ENCODE peak calls at places on chromosomes 1 and 21, in four cellular contexts. W is SJSA1, M is uterus, A is fibroblast of lung. P is an unnamed sample.

GRCh38 chr1:223741861-223742260 is 29.5 kb downstream of the CAPN2 start:
- DNase-seq in W (no peak), M (no peak), A (peak; percentile 84), P (no peak)

GRCh38 chr1:232570007-232570406 is 59.9 kb downstream of the SIPA1L2 start:
- DNase-seq in W (no peak), M (no peak), A (peak; percentile 74), P (no peak)

GRCh38 chr1:231866392-231867331 is 240.1 kb downstream of the DISC1 start:
- DNase-seq in W (peak; percentile 61), M (peak; percentile 28), A (peak; percentile 60), P (peak; percentile 54)

GRCh38 chr1:218400624-218401023 is 55.5 kb downstream of the TGFB2 start:
- DNase-seq in W (no peak), M (no peak), A (no peak), P (no peak)

GRCh38 chr1:56688522-56689026 is 43.5 kb downstream of the PRKAA2 start:
- DNase-seq in W (no peak), M (no peak), A (peak; percentile 89), P (peak; percentile 50)

GRCh38 chr1:44237721-44238457 is 24.6 kb downstream of the DMAP1 start:
- DNase-seq in W (no peak), M (peak; percentile 92), A (peak; percentile 12), P (no peak)

GRCh38 chr1:20212099-20212684 is 25.9 kb upstream of the PLA2G2C start:
- DNase-seq in W (no peak), M (no peak), A (no peak), P (no peak)

GRCh38 chr21:41794600-41794999 is 27.7 kb upstream of the RIPK4 start:
- DNase-seq in W (no peak), M (no peak), A (no peak), P (no peak)

GRCh38 chr1:66275601-66276023 is 258.3 kb upstream of the SGIP1 start:
- DNase-seq in W (no peak), M (no peak), A (no peak), P (no peak)

GRCh38 chr1:85448358-85448757 is 16.6 kb downstream of the DDAH1 start:
- DNase-seq in W (no peak), M (no peak), A (peak; percentile 67), P (no peak)

GRCh38 chr21:16492892-16493291 is 763.1 kb downstream of the USP25 start:
- DNase-seq in W (no peak), M (no peak), A (peak; percentile 51), P (no peak)

GRCh38 chr1:119370748-119371147 is 2.2 kb downstream of the HAO2 start:
- DNase-seq in W (no peak), M (no peak), A (no peak), P (no peak)

GRCh38 chr1:33255347-33256311 is 663 bp upstream of the ZNF362 start:
- DNase-seq in W (peak; percentile 83), M (peak; percentile 66), A (peak; percentile 55), P (peak; percentile 48)

GRCh38 chr1:33424205-33424604 is 6.7 kb downstream of the PHC2 start:
- DNase-seq in W (no peak), M (no peak), A (peak; percentile 73), P (no peak)

GRCh38 chr1:182185822-182186756 is 124.6 kb upstream of the ZNF648 start:
- DNase-seq in W (peak; percentile 53), M (no peak), A (peak; percentile 96), P (peak; percentile 23)

GRCh38 chr1:108817016-108817415 is 39.9 kb downstream of the AKNAD1 start:
- DNase-seq in W (peak; percentile 80), M (no peak), A (peak; percentile 98), P (no peak)

GRCh38 chr1:100528861-100529260 is 9.1 kb upstream of the GPR88 start:
- DNase-seq in W (no peak), M (no peak), A (peak; percentile 84), P (no peak)

GRCh38 chr21:34593423-34593822 is 21.5 kb downstream of the RCAN1 start:
- DNase-seq in W (no peak), M (no peak), A (no peak), P (no peak)

GRCh38 chr1:161843156-161843555 is 77.0 kb downstream of the ATF6 start:
- DNase-seq in W (no peak), M (no peak), A (peak; percentile 73), P (no peak)

GRCh38 chr1:50332941-50333594 is 90.2 kb downstream of the DMRTA2 start:
- DNase-seq in W (no peak), M (no peak), A (peak; percentile 19), P (peak; percentile 33)

GRCh38 chr1:67162954-67163353 is 3.3 kb upstream of the IL23R start:
- DNase-seq in W (no peak), M (no peak), A (peak; percentile 75), P (no peak)

GRCh38 chr1:34113887-34114286 is 51.1 kb downstream of the CSMD2 start:
- DNase-seq in W (no peak), M (no peak), A (no peak), P (peak; percentile 9)

GRCh38 chr21:41867313-41867712 is 11.8 kb downstream of the PRDM15 start:
- DNase-seq in W (no peak), M (no peak), A (no peak), P (no peak)

GRCh38 chr1:44221793-44222192 is 8.5 kb downstream of the DMAP1 start:
- DNase-seq in W (no peak), M (no peak), A (no peak), P (no peak)

GRCh38 chr1:45375104-45376090 is 35.2 kb upstream of the MUTYH start:
- DNase-seq in W (peak; percentile 53), M (no peak), A (no peak), P (no peak)

GRCh38 chr1:43584203-43584602 is 53.5 kb downstream of the PTPRF start:
- DNase-seq in W (no peak), M (no peak), A (no peak), P (no peak)

GRCh38 chr1:66919063-66919462 is 5.6 kb downstream of the DNAI4 start:
- DNase-seq in W (no peak), M (no peak), A (no peak), P (no peak)

GRCh38 chr21:39187141-39187540 is 3.9 kb upstream of the PSMG1 start:
- DNase-seq in W (no peak), M (no peak), A (no peak), P (no peak)

GRCh38 chr21:39610705-39611104 is 2.0 kb upstream of the B3GALT5 start:
- DNase-seq in W (no peak), M (no peak), A (peak; percentile 7), P (peak; percentile 24)

GRCh38 chr1:206604861-206605260 is 7.4 kb downstream of the EIF2D start:
- DNase-seq in W (no peak), M (no peak), A (no peak), P (no peak)

GRCh38 chr1:1290238-1290731 is 10.0 kb downstream of the SCNN1D start:
- DNase-seq in W (peak; percentile 82), M (no peak), A (peak; percentile 27), P (peak; percentile 65)

GRCh38 chr1:156276532-156276931 is 6.1 kb downstream of the SMG5 start:
- DNase-seq in W (no peak), M (no peak), A (no peak), P (no peak)

GRCh38 chr1:226635456-226635941 is 86.9 kb downstream of the STUM start:
- DNase-seq in W (no peak), M (no peak), A (no peak), P (no peak)

GRCh38 chr1:93824869-93825268 is 54.1 kb downstream of the DNTTIP2 start:
- DNase-seq in W (no peak), M (no peak), A (peak; percentile 56), P (no peak)

GRCh38 chr1:201408176-201408814 is 9.2 kb upstream of the LAD1 start:
- DNase-seq in W (peak; percentile 81), M (peak; percentile 60), A (peak; percentile 52), P (peak; percentile 90)

GRCh38 chr1:86137458-86137857 is 19.1 kb downstream of the COL24A1 start:
- DNase-seq in W (no peak), M (no peak), A (peak; percentile 98), P (no peak)

DNA sequence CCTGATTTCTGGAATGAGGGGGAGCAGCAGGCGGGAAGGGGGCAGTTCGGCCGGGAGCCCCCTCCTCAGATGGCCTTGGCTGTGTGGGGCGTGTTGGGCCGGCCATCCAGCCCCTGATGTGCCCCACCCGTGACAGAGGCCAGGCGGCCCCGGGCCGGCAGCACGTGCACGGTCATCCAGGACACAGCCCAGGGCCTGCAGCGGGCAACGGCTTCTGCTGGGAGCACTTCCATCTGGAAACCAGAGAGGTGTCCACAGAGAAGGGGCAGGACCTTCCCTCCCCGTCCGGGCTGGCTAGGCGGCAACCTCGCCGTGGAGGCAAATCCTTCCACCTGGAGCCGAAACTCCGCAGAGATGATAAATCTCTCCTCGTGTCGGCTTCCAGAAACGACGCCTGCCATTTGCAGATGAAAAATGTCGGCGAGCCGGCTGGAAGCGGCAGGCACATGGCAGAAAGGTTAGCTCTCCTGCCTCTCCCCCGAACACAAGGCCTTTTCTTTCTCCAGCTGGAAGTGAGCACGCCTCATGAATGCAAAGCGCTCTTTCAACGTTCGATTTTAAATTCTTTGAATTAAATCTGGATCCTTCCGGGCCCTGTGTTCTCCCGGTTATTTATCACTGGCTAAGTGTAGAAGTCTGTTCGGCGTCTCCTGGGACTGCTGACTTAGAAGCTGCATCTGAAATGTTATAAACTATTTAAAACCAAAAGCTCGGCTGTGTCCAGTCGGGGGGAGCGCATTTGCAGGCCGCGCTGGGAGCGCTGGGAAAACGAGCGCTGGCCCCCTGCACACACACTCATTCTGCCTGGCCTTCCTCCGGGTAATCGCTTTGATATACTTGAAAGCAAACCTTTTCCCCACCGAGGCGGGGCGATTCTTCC is 9.4 kb upstream of the ACTRT2 start:
- DNase-seq in W (no peak), M (no peak), A (no peak), P (no peak)
- H3K4me3 ChIP-seq in W (no peak overlapping the region), M (no peak overlapping the region), A (no peak overlapping the region), P (no peak overlapping the region)

GRCh38 chr1:150577557-150578277 is 1.7 kb downstream of the MCL1 start:
- DNase-seq in W (no peak), M (no peak), A (peak; percentile 34), P (no peak)
- H3K4me1 ChIP-seq in W (peaks cover 49% of the 10 kb centered on the region), M (peaks cover 7% of the 10 kb centered on the region), A (peaks cover 13% of the 10 kb centered on the region), P (peaks cover 42% of the 10 kb centered on the region)

DNA sequence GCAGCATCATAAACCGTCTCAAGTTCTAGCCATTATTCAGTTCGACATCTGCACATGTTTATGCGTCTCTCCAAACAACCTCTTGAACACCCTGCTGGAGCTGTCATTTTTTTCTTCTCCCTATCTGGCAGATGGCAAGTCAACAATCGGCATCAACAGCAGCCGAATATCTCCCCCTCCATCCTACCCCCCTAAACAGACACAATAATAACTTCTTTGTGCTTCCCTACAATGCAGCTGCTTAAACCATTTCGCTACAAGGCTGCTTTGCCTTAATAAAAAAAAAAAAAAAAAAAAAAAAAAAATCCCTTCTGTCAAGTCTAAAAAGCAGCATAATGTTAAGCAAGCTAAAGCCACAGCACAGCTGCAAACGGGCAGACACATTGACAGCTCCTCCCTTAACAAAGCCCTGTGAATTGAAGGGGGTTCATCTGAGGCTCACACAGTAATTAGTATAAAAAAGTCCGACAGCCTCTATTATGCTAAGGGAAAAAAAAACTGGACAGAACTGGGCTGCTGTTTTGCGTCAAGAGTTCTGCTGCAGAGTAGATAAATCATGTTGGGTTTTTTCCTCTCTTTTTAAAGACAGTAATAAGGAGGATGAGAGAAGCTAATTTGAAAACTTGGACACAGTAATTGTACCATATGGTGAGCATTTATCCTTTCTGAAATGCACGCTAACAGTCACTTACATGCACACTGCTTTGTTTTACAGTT is 136.4 kb downstream of the AKT3 start:
- DNase-seq in W (no peak), M (peak; percentile 49), A (peak; percentile 69), P (no peak)
- H3K4me3 ChIP-seq in W (peak overlapping the region; percentile 10), M (no peak overlapping the region), A (no peak overlapping the region), P (no peak overlapping the region)

GRCh38 chr1:248631354-248632041 is 3.4 kb downstream of the OR2T11 start:
- DNase-seq in W (no peak), M (no peak), A (no peak), P (no peak)
- H3K4me1 ChIP-seq in W (no peaks in the 10 kb centered on the region), M (no peaks in the 10 kb centered on the region), A (no peaks in the 10 kb centered on the region), P (no peaks in the 10 kb centered on the region)

P was measured in Caco-2.